ENCODE peak calls at places on chromosomes 5 and 9, in four cellular contexts. A is K562, G is A549, C is GM12878. W is an unnamed sample.

GRCh38 chr9:70902705-70903131 is 218.7 kb downstream of the TRPM3 start:
- DNase-seq in C (no peak), G (peak), A (no peak), W (no peak)

GRCh38 chr9:22216730-22217160 is 207.6 kb upstream of the CDKN2B start:
- DNase-seq in C (no peak), G (no peak), A (no peak), W (peak)

GRCh38 chr5:89273289-89273688 is 390.3 kb upstream of the MEF2C start:
- DNase-seq in C (no peak), G (no peak), A (peak), W (no peak)

GRCh38 chr9:127626752-127627493 is 14.8 kb downstream of the STXBP1 start:
- DNase-seq in A (no peak), G (no peak), C (no peak), W (no peak)

GRCh38 chr9:105608685-105609598 is 51.0 kb downstream of the FKTN start:
- DNase-seq in A (peak), G (peak), C (peak), W (peak)

GRCh38 chr5:132877466-132877865 is 4.0 kb downstream of the LEAP2 start:
- DNase-seq in A (no peak), C (no peak), G (no peak), W (no peak)

GRCh38 chr5:135460246-135461033 is 8.3 kb upstream of the TIFAB start:
- DNase-seq in G (no peak), A (no peak), C (no peak), W (no peak)

GRCh38 chr5:172858990-172859811 is 25.1 kb downstream of the ERGIC1 start:
- DNase-seq in A (no peak), G (peak), C (no peak), W (peak)

GRCh38 chr5:74575741-74576538 is 64.6 kb downstream of the ENC1 start:
- DNase-seq in C (no peak), G (peak), A (no peak), W (no peak)

GRCh38 chr5:83026507-83026906 is 50.7 kb downstream of the TMEM167A start:
- DNase-seq in G (no peak), A (no peak), C (no peak), W (no peak)

GRCh38 chr9:121684381-121685145 is 33.1 kb downstream of the DAB2IP start:
- DNase-seq in C (no peak), G (peak), A (peak), W (no peak)

DNA sequence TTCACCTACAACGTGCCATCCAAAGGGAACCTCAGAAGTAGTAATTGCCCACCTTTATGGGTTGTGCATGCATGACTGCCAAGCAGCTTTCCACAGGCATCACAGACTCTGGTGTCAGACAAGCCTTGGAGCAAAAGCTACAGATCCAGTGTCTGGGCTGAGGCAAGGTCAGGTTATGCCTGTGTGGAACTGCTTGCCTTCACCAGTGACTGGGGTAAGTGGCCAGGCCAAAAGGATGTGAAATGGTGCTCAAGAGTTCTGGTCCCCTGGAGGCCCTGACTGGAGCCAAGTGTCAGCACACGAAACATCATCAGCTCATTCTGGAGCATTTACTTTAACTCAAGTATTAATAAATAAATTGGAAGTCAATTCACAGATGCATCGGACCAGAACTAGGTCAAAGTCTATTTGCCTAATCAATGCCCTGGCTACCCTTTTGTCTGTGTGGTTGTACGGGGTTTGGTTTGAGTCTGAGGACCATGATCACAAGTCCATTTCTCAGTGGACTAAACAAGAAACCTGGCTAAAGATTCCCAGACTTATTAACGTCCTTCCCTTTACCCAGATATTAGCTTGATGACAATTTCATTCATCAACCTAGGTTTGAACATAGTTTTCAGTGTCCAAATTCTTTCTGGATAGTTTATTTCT is 41.5 kb upstream of the ZBED3 start:
- DNase-seq in A (no peak), G (no peak), C (no peak), W (no peak)
- TF ChIP-seq KDM1A in A (no peak), G (no peak), C (no peak), W (no peak)

GRCh38 chr9:116094846-116095245 is 58.7 kb upstream of the PAPPA start:
- DNase-seq in A (no peak), C (no peak), G (no peak), W (no peak)
- H3K4me3 ChIP-seq in A (no peak), C (no peak), G (no peak), W (no peak)

DNA sequence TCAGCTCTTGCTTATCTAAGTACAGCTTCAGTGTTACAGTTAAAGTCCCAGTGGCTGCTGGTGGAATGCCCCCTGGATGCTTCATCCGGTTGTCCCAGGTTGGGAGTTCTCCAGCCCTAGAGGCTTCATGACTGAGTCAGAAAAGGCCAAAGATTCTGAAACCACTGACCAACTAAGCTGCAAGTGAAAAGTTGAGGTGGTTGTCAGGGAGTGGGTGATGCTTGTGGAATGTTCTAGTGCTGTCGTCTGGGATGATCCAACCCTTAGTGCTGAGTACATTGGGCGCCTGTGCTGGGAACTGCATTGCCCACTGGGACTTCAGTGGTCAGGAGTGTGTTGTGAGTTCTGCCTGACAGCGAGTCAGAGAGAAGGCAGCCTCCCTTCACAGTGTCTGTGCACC is 57.3 kb downstream of the MTRR start:
- DNase-seq in C (no peak), G (no peak), A (no peak), W (no peak)
- TF ChIP-seq KDM1A in C (no peak), G (no peak), A (no peak), W (no peak)

DNA sequence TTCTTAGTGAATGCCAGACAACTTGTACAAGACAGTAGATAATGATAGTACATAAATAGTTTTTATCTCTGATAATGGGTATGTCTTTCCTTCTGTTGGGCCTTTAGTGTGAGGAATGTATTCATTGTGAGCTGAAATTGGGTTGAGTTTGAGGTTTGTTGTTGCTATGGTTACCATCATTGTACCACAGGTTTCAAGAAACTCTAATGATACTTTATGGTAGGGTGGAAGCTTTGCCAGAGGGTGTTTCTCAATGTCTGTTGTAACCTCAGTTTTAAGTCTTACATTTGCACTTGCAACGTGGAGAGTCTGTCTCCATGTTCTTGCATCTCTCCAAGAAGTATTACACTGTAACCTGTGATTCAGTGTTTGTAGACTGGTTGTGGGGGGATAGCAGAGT is 1550.1 kb downstream of the MAT2B start:
- DNase-seq in G (no peak), C (no peak), A (no peak), W (no peak)
- H3K4me3 ChIP-seq in G (no peak), C (no peak), A (no peak), W (no peak)

DNA sequence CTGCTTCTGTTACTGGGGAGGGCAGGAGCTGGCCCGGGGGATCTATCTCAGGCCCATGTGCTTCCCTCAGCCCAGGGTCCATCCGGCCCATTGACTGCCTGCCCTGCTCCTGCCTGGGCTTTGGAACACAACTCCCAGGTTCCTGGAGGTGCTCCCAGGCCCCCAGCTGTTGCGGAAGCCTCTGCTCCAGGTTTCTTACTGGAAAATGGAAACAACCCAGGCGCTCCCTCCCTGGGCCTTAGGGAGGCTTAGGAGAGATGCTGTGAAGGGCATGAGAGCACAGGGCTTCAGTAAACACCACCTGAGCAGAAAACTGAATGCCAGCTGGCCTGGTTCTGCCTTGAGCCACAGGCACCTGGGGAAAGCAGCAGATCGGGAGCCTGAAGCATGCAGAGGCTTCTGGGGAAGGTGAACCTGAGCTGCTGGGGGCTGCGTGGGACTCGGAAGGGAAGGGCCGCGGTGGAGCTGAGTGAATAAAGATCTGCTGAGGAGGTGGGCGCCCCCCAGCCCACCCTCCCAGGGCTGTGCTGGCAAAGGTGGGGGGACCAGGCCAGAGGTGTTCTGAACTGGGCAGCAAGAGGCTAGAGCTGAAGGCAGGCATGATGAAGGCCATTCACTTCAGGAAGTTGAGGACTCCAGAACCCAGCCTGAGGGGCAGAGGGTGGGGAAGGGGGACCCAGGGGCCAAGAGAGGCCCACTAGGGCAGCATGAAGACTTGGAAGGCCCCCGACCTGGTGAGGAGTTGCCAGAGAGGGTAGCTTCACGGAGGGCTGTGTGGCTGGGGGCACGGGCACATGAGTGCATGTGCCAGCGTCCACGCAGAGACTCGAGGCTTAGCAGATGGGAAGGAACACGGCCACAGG is 64.8 kb downstream of the SHB start:
- DNase-seq in C (no peak), A (no peak), G (no peak), W (no peak)
- TF ChIP-seq KDM1A in C (no peak), A (no peak), G (no peak), W (no peak)

DNA sequence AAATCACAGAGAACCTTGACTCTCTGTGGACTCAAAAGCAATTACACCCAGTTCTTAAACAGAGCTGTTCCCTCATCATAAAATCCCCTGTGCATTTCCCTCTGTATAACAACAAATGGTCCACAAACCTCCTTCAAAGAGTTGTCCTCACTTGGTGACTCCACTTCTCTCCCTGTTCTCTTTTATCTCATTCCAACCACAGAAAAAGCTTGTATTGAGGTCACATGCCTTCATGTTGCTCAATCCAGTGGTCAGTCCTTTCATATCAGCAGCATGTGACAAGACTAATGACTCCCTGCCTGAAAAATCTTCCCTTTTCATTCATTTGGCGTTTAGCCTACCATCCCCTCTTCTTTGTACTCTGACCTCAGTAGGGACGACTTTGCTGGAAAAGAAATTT is 158.0 kb downstream of the DEPDC1B start:
- DNase-seq in A (no peak), C (peak), G (no peak), W (peak)
- H3K4me3 ChIP-seq in A (no peak), C (no peak), G (no peak), W (no peak)

DNA sequence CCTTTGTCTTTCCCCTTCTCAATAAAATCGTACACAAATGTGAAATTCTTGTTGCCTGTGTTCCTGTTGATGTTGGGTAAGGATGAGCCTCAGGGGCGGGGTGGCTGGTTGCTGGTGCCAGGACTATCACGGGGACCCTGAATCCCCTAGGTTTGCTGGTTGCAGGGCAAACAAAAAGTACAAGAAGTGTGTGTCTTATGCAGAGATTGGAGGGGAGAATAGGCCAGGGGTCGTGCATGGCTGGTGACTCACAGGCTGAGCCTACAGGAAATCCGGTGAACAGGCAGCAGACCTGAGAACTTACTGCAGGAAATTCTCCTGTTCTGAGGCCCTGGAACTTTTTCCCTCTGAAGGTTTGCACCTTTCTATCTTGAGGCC is 5.5 kb downstream of the ANXA2R start:
- DNase-seq in C (no peak), A (no peak), G (no peak), W (no peak)
- TF ChIP-seq KDM1A in C (no peak), A (no peak), G (no peak), W (no peak)

W was measured in HepG2.